ENCODE peak calls at places on chromosomes 6 and 20, in six cellular contexts. G, A, F, K, L and B are unnamed samples.

GRCh38 chr6:12580296-12580695 is 136.3 kb upstream of the PHACTR1 start:
- DNase-seq in G (no peak), A (no peak), F (no peak), K (no peak), L (no peak), B (no peak)

GRCh38 chr20:8194721-8195120 is 62.7 kb downstream of the PLCB1 start:
- DNase-seq in G (no peak), A (no peak), F (no peak), K (no peak), L (no peak), B (no peak)

GRCh38 chr6:132300323-132300949 is 100.8 kb downstream of the MOXD1 start:
- DNase-seq in G (no peak), A (peak; percentile 22), F (no peak), K (peak; percentile 77), L (peak; percentile 58), B (no peak)

GRCh38 chr20:42483694-42484303 is 705.9 kb downstream of the PTPRT start:
- DNase-seq in G (no peak), A (peak; percentile 12), F (no peak), K (peak; percentile 3), L (peak; percentile 63), B (peak; percentile 75)

GRCh38 chr20:36098364-36098763 is 56.2 kb upstream of the EPB41L1 start:
- DNase-seq in G (no peak), A (no peak), F (no peak), K (peak; percentile 83), L (no peak), B (no peak)

GRCh38 chr6:12339022-12339421 is 48.9 kb downstream of the EDN1 start:
- DNase-seq in G (no peak), A (no peak), F (no peak), K (no peak), L (no peak), B (no peak)

GRCh38 chr6:45174045-45174444 is 154.1 kb upstream of the RUNX2 start:
- DNase-seq in G (no peak), A (no peak), F (no peak), K (no peak), L (no peak), B (no peak)

GRCh38 chr20:25539742-25540201 is 45.6 kb downstream of the NINL start:
- DNase-seq in G (no peak), A (no peak), F (no peak), K (peak; percentile 57), L (no peak), B (no peak)

GRCh38 chr20:33606114-33606771 is 55.9 kb upstream of the C20orf144 start:
- DNase-seq in G (no peak), A (no peak), F (no peak), K (no peak), L (no peak), B (no peak)

GRCh38 chr20:46350201-46350985 is 42.1 kb upstream of the CDH22 start:
- DNase-seq in G (no peak), A (peak; percentile 14), F (no peak), K (peak; percentile 87), L (peak; percentile 26), B (no peak)

GRCh38 chr6:119055069-119055468 is 23.4 kb downstream of the FAM184A start:
- DNase-seq in G (no peak), A (no peak), F (no peak), K (no peak), L (no peak), B (no peak)

GRCh38 chr6:16637635-16638034 is 123.6 kb downstream of the ATXN1 start:
- DNase-seq in G (no peak), A (no peak), F (no peak), K (no peak), L (no peak), B (no peak)

GRCh38 chr20:63747622-63748355 is 8.2 kb downstream of the SLC2A4RG start:
- DNase-seq in G (no peak), A (no peak), F (peak; percentile 66), K (no peak), L (no peak), B (peak; percentile 51)